ENCODE peak calls at places on chromosomes 16 and 17, in nine cellular contexts. E, X, H, Y, B, U, L, N and A are unnamed samples.

GRCh38 chr17:58352843-58353719 is 1.1 kb upstream of the SUPT4H1 start:
- DNase-seq in U (peak; percentile 62), N (peak; percentile 52), E (peak; percentile 27), H (peak; percentile 83), Y (no peak), X (peak; percentile 81), L (peak; percentile 25), B (no peak), A (peak; percentile 71)

GRCh38 chr17:63439682-63440081 is 6.4 kb downstream of the CYB561 start:
- DNase-seq in B (no peak), Y (no peak), E (no peak), N (no peak), L (no peak), H (no peak), U (no peak), X (no peak), A (no peak)

GRCh38 chr17:45315583-45316270 is 1.1 kb downstream of the MAP3K14 start:
- DNase-seq in L (no peak), Y (peak; percentile 31), N (no peak), X (no peak), U (no peak), H (no peak), E (peak; percentile 38), B (no peak), A (no peak)

GRCh38 chr17:16872351-16872751 is 99.6 kb downstream of the TNFRSF13B start:
- DNase-seq in Y (no peak), B (no peak), U (no peak), H (no peak), E (no peak), X (no peak), N (no peak), L (no peak), A (no peak)

GRCh38 chr17:76142044-76143041 is 1.3 kb upstream of the FOXJ1 start:
- DNase-seq in B (no peak), L (no peak), X (no peak), H (no peak), E (no peak), N (no peak), U (no peak), Y (no peak), A (peak; percentile 86)

GRCh38 chr17:60142872-60143499 is 6.8 kb upstream of the CA4 start:
- DNase-seq in E (peak; percentile 79), B (peak; percentile 86), L (peak; percentile 78), X (peak; percentile 93), N (peak; percentile 87), H (peak; percentile 88), Y (peak; percentile 74), U (peak; percentile 86), A (peak; percentile 95)

GRCh38 chr16:72908362-72908838 is 139.5 kb downstream of the ZFHX3 start:
- DNase-seq in H (no peak), E (no peak), B (no peak), Y (no peak), X (no peak), U (no peak), N (no peak), L (no peak), A (no peak)

GRCh38 chr16:11546522-11547485 is 39.9 kb downstream of the LITAF start:
- DNase-seq in L (no peak), Y (no peak), B (peak; percentile 46), E (peak; percentile 55), X (no peak), N (no peak), U (no peak), H (no peak), A (no peak)

GRCh38 chr16:65618931-65619330 is 497.1 kb upstream of the CDH11 start:
- DNase-seq in U (no peak), N (no peak), Y (no peak), X (no peak), L (no peak), H (no peak), B (no peak), E (no peak), A (no peak)

GRCh38 chr16:23147666-23148065 is 1.6 kb downstream of the USP31 start:
- DNase-seq in L (no peak), H (no peak), Y (no peak), U (no peak), B (no peak), E (no peak), N (no peak), X (no peak), A (no peak)
- H3K4me3 ChIP-seq in L (no peak overlapping the region), H (peak overlapping the region; percentile 58), Y (no peak overlapping the region), U (peak overlapping the region; percentile 72), B (peak overlapping the region; percentile 60), E (peak overlapping the region; percentile 72), N (peak overlapping the region; percentile 76), X (no peak overlapping the region), A (no peak overlapping the region)

DNA sequence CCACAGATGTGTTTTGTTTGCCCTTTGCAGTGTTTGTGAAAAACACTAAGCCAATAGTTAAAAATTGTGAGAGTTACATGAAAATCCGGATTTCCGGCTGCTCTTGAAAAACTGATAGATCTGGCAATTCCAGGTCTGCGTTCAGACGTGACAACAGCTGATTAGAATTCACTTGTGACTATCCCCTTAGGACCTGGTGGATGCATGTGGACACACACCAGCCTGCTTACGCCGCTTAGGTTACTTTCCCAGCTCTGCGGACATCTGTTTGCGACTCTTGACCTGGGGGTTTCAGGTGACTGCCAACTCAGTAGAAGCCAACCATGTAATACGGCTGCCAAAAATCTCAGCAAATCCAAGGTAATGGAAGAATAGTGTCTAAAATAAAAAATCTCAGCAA is 24.3 kb downstream of the VPS53 start:
- DNase-seq in H (no peak), N (no peak), U (no peak), B (no peak), X (no peak), Y (no peak), L (no peak), E (no peak), A (peak; percentile 38)
- H3K4me3 ChIP-seq in H (no peak overlapping the region), N (no peak overlapping the region), U (no peak overlapping the region), B (no peak overlapping the region), X (no peak overlapping the region), Y (no peak overlapping the region), L (no peak overlapping the region), E (no peak overlapping the region), A (no peak overlapping the region)

DNA sequence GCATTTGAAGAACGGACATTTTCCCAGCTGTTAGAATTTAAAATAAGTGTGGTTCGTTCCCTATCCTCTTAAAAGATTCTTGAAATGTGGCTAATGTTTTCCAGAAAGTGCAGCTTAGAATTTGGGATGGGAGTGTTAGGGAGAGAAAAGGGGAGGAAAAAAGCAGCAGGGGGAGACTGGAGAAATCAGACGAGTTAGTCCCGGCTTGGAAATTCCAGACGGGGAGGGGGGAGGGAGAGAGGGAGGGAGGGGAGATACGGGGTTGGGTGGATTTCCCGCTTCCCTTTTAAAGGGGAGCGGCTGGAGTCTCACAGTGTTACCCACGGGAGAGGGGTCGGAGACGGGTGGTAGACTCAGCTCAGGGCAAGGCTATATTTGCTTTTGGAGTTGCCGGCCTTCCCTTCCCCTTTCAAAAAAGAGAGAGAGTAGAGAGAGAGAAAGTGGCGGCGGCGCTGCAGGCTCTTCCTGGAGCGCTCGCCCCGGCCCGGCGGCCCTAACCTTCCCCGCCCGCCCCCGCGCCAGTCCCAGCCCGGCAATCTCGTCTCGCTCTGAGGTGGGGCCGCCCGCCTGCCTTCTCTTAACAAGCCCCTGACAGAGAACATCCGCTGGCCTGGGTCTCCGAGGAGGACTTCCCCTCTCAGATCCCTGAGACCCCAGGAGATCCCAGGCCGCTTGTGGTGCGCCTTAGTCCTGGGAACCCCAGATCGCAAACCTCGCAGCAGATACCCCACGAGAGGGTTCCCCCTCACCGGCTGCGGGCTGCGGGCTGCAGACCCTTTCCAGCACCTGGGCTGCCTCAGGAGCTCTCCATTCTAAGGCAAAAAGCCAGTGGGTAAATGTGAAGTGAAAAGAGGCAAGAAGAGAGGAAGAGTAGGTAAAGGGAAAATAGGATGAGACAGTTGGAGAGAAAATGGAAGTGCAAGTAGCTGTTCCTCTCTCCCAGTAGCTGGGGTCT is 6.6 kb downstream of the IGF2BP1 start:
- DNase-seq in E (no peak), Y (no peak), H (peak; percentile 76), N (no peak), U (no peak), B (no peak), X (peak; percentile 89), L (no peak), A (no peak)
- H3K4me3 ChIP-seq in E (no peak overlapping the region), Y (no peak overlapping the region), H (peak overlapping the region; percentile 96), N (no peak overlapping the region), U (no peak overlapping the region), B (peak overlapping the region; percentile 20), X (peak overlapping the region; percentile 69), L (no peak overlapping the region), A (no peak overlapping the region)

DNA sequence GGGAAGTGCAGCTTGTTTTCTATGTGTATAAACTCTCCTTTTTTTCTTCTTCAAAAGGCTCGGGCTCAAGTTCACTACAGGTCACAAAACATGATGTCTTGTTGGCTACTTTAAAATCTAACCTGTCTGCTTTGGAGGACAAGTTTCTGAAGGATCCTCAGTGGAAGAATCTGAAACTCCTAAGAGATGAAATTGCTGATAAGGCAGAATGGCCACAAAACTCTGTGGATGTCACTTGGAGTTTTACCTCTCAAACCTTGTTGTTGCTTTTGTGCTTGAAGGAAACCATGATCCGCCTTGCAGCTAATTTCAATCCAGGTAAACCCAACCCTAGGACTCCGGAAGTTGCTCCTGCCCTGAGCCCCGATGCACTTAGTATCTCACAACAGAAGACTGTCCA is 16.5 kb downstream of the TANGO6 start:
- DNase-seq in B (no peak), X (no peak), H (no peak), U (no peak), Y (no peak), L (no peak), E (no peak), N (no peak), A (no peak)
- H3K4me3 ChIP-seq in B (no peak overlapping the region), X (no peak overlapping the region), H (no peak overlapping the region), U (no peak overlapping the region), Y (no peak overlapping the region), L (no peak overlapping the region), E (no peak overlapping the region), N (no peak overlapping the region), A (no peak overlapping the region)

GRCh38 chr16:90019201-90019542 is at the start of gene DBNDD1:
- DNase-seq in H (no peak), E (no peak), N (no peak), L (no peak), B (no peak), Y (no peak), U (no peak), X (no peak), A (no peak)

GRCh38 chr16:90020260-90020837 is 1.1 kb upstream of the DBNDD1 start:
- DNase-seq in B (no peak), X (peak; percentile 45), L (no peak), N (no peak), U (no peak), H (no peak), Y (no peak), E (no peak), A (no peak)

GRCh38 chr16:90018297-90019200 is 707 bp downstream of the DBNDD1 start:
- DNase-seq in N (no peak), X (peak; percentile 43), Y (no peak), E (no peak), U (no peak), L (no peak), B (no peak), H (peak; percentile 27), A (no peak)

GRCh38 chr16:90020838-90021382 is 1.7 kb upstream of the DBNDD1 start:
- DNase-seq in H (peak; percentile 38), U (no peak), L (no peak), B (no peak), E (no peak), N (no peak), X (peak; percentile 71), Y (no peak), A (no peak)

GRCh38 chr16:90019543-90020259 is 445 bp upstream of the DBNDD1 start:
- DNase-seq in N (no peak), X (peak; percentile 75), H (peak; percentile 65), Y (peak; percentile 45), E (peak; percentile 56), U (no peak), L (peak; percentile 41), B (peak; percentile 49), A (no peak)
- H3K4me3 ChIP-seq in N (peak overlapping the region; percentile 51), X (peak overlapping the region; percentile 55), H (peak overlapping the region; percentile 55), Y (no peak overlapping the region), E (peak overlapping the region; percentile 56), U (peak overlapping the region; percentile 51), L (peak overlapping the region; percentile 35), B (peak overlapping the region; percentile 50), A (no peak overlapping the region)